ENCODE peak calls at places on chromosomes 16 and 17, in four cellular contexts. R is GM12878, M is HepG2, I is A549. G is an unnamed sample.

GRCh38 chr17:15411556-15412198 is 55.7 kb downstream of the CDRT4 start:
- DNase-seq in I (no peak), M (no peak), R (no peak), G (no peak)

GRCh38 chr17:79033741-79034501 is 10.0 kb downstream of the C1QTNF1 start:
- DNase-seq in M (no peak), I (no peak), R (no peak), G (no peak)

GRCh38 chr17:1997146-1997586 is 28.0 kb downstream of the RTN4RL1 start:
- DNase-seq in M (peak; percentile 78), R (no peak), I (peak; percentile 78), G (no peak)

GRCh38 chr17:62680541-62681052 is 53.1 kb downstream of the MRC2 start:
- DNase-seq in M (no peak), R (no peak), I (no peak), G (no peak)

GRCh38 chr16:55571191-55571897 is 4.9 kb downstream of the CAPNS2 start:
- DNase-seq in I (no peak), M (peak; percentile 90), R (no peak), G (no peak)

GRCh38 chr16:17238285-17239028 is 232.3 kb downstream of the XYLT1 start:
- DNase-seq in I (no peak), M (no peak), R (no peak), G (no peak)

GRCh38 chr16:67719778-67720144 is 645 bp upstream of the GFOD2 start:
- DNase-seq in M (peak; percentile 48), R (no peak), I (peak; percentile 21), G (peak; percentile 45)

GRCh38 chr17:60154616-60155426 is 5.0 kb downstream of the CA4 start:
- DNase-seq in I (no peak), R (no peak), M (no peak), G (no peak)

GRCh38 chr17:64187093-64187895 is 57.4 kb upstream of the ERN1 start:
- DNase-seq in R (no peak), I (no peak), M (peak; percentile 96), G (no peak)

GRCh38 chr16:14545346-14545884 is 84.6 kb downstream of the PARN start:
- DNase-seq in I (peak; percentile 92), R (no peak), M (peak; percentile 95), G (no peak)

GRCh38 chr16:361872-362701 is 8.3 kb downstream of the MRPL28 start:
- DNase-seq in I (peak; percentile 89), R (no peak), M (peak; percentile 75), G (peak; percentile 76)

GRCh38 chr16:77238593-77238992 is 39.4 kb downstream of the SYCE1L start:
- DNase-seq in R (no peak), M (no peak), I (no peak), G (no peak)

GRCh38 chr16:57194512-57194911 is 8.4 kb downstream of the RSPRY1 start:
- DNase-seq in M (peak; percentile 96), R (no peak), I (peak; percentile 87), G (no peak)

GRCh38 chr16:87850009-87851006 is 19.0 kb downstream of the SLC7A5 start:
- DNase-seq in M (peak; percentile 91), R (no peak), I (no peak), G (peak; percentile 72)

GRCh38 chr17:76195281-76196096 is 44.8 kb downstream of the RNF157 start:
- DNase-seq in M (no peak), I (no peak), R (no peak), G (peak; percentile 44)

GRCh38 chr17:48613862-48614694 is 1.0 kb downstream of the HOXB8 start:
- DNase-seq in M (no peak), R (no peak), I (peak; percentile 71), G (no peak)

GRCh38 chr17:73609688-73610210 is 34.5 kb downstream of the SDK2 start:
- DNase-seq in R (no peak), M (no peak), I (no peak), G (no peak)

GRCh38 chr17:77100009-77100408 is 40.8 kb upstream of the SEC14L1 start:
- DNase-seq in I (no peak), R (no peak), M (no peak), G (no peak)

GRCh38 chr17:19332371-19333131 is 30.0 kb downstream of the B9D1 start:
- DNase-seq in R (no peak), I (no peak), M (no peak), G (no peak)

GRCh38 chr17:20944014-20944905 is 98.6 kb downstream of the USP22 start:
- DNase-seq in M (peak; percentile 37), R (no peak), I (peak; percentile 54), G (no peak)

GRCh38 chr16:52068447-52069074 is 478.4 kb downstream of the TOX3 start:
- DNase-seq in R (no peak), M (peak; percentile 35), I (peak; percentile 39), G (no peak)

GRCh38 chr16:79004281-79004680 is 596.3 kb downstream of the MAF start:
- DNase-seq in I (no peak), M (no peak), R (no peak), G (no peak)

GRCh38 chr16:88322500-88322970 is 60.2 kb upstream of the ZNF469 start:
- DNase-seq in M (no peak), R (no peak), I (no peak), G (no peak)

DNA sequence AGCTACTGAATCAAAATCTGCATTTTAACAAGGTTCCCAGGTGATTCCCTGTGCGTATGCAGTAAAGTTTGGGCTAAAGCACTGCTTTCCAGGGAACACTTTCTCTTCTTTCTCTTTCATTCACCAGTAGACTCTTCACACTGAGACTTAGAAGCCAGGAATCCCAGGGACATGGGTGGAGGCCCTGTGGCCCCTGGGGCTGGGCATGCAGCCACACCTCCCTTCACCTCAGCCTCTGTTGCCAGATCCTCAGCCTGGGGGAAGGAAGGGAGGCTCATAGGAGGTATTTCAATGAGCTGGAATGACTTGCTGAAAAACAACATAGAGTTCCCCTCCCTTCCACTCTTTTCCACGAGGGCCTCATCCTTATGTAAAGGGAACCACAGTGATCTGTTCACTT is 1.2 kb downstream of the G6PC3 start:
- DNase-seq in R (no peak), M (no peak), I (no peak), G (no peak)
- TF ChIP-seq POLR2AphosphoS2 in R (no peak), M (no peak), I (no peak), G (no peak)

GRCh38 chr17:17963066-17963465 is 9.1 kb downstream of the TOM1L2 start:
- DNase-seq in I (no peak), R (no peak), M (no peak), G (no peak)

GRCh38 chr17:17966399-17966798 is 5.8 kb downstream of the TOM1L2 start:
- DNase-seq in M (no peak), R (peak; percentile 31), I (no peak), G (no peak)

GRCh38 chr17:17965152-17965721 is 7.0 kb downstream of the TOM1L2 start:
- DNase-seq in R (no peak), M (no peak), I (no peak), G (no peak)

GRCh38 chr17:17963694-17964436 is 8.3 kb downstream of the TOM1L2 start:
- DNase-seq in M (no peak), R (no peak), I (no peak), G (no peak)

DNA sequence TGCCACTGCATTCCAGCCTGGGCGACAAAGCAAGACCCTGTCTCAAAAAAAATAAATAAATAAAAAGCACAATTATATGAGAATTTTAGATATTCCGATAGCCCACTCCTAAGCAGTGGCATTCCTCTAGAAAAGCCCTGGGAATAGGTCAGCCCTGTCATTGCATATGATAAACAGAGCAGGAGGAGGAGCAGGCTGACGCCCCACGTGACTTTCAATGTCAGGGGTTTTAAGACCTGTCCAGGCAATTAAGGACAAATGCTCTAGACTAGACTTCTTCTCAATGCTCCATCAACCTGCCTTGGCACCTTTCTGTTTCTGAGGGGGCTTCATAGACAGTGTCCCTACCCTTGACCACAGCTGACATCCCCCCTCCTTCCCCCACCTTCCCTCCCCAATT is 7.5 kb downstream of the TOM1L2 start:
- DNase-seq in I (no peak), M (no peak), R (no peak), G (no peak)
- TF ChIP-seq POLR2AphosphoS2 in I (no peak), M (no peak), R (no peak), G (no peak)

DNA sequence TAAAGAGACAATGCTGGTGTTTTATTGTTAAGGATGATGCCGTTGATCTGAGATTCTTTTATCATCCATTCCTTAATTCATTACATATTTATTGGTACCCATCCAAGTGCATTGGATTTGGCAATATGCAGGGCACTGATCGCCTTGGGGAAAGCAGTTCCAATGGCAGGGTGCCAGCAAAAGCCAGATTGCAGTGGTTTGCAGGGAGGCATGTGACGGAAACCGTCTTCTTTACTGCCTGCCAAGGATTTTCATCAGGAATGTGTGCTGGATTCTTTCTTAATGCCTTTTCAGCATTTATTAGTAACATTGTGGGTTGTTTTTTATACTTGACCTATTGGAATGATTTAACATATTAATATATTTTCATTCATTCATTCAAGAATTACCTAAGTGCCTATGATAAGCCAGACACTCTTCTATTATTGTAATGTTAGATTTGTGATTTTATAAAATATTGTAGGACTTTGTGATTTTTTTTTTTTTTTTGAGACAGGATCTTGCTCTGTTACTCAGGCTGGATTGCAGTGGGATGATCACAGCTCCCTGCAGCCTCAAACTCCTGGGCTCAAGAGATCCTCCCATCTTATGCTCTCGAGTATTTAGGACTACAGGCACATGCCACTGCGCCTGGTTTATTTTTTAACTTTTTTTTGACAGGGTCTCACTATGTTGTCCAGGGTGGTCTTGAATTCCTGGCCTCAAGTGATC is 93.4 kb upstream of the TNRC6A start:
- DNase-seq in I (peak; percentile 92), M (no peak), R (no peak), G (no peak)
- TF ChIP-seq POLR2AphosphoS2 in I (no peak), M (no peak), R (no peak), G (no peak)

GRCh38 chr17:58120195-58120822 is 27.9 kb upstream of the OR4D1 start:
- DNase-seq in R (no peak), M (peak; percentile 56), I (peak; percentile 65), G (peak; percentile 49)
- TF ChIP-seq POLR2AphosphoS2 in R (no peak), M (no peak), I (no peak), G (no peak)

GRCh38 chr17:28950752-28951427 is 428 bp downstream of the PHF12 start:
- DNase-seq in I (no peak), R (no peak), M (no peak), G (no peak)
- TF ChIP-seq POLR2AphosphoS2 in I (no peak), R (no peak), M (no peak), G (no peak)

DNA sequence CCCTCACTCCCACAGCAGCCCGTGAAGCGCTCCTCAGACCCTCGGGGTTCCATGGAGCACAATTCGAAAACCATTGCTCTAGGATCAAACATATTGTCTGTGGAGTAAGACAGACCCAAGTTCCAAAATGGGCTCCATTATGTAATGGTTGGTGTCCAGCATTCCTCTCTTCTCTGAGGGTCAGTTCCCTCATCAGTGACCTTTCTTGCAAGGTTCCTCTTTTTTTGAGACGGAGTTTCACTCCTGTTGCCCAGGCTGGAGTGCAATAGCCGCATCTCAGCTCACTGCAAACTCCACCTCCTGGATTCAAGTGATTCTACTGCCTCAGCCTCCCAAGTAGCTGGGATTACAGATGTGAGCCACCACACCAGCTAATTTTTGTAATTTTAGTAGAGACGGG is 28.5 kb downstream of the PLXDC1 start:
- DNase-seq in R (no peak), M (no peak), I (no peak), G (no peak)
- TF ChIP-seq POLR2AphosphoS2 in R (no peak), M (no peak), I (no peak), G (no peak)

G was measured in K562.